ENCODE peak calls at places on chromosome 22, in five cellular contexts. M is CD8-positive, alpha-beta T cell; P is activated naive CD8-positive, alpha-beta T cell treated with anti-CD3 and anti-CD28 coated beads, Interleukin-2, amount 50 U/mL, for 24 hours; V is sciatic nerve; G is central memory CD8-positive, alpha-beta T cell. H is an unnamed sample.

GRCh38 chr22:46596819-46597218 is 23.4 kb upstream of the GRAMD4 start:
- ATAC-seq in G (no peak), P (no peak), M (no peak), V (no peak), H (no peak)

GRCh38 chr22:42365337-42365865 is 66.8 kb downstream of the NFAM1 start:
- ATAC-seq in G (no peak), P (no peak), V (peak; percentile 64), M (no peak), H (no peak)

GRCh38 chr22:35604671-35605457 is 12.3 kb downstream of the MB start:
- ATAC-seq in V (no peak), G (no peak), P (peak; percentile 91), M (no peak), H (peak; percentile 41)

GRCh38 chr22:29171721-29172120 is 34.0 kb upstream of the EMID1 start:
- ATAC-seq in M (no peak), V (no peak), G (no peak), P (no peak), H (no peak)

GRCh38 chr22:29793396-29793795 is 26.2 kb downstream of the UQCR10 start:
- ATAC-seq in P (no peak), G (no peak), M (no peak), V (no peak), H (no peak)

GRCh38 chr22:17867160-17867785 is 93.0 kb upstream of the BID start:
- ATAC-seq in V (peak; percentile 52), P (no peak), G (no peak), M (no peak), H (no peak)

GRCh38 chr22:47201186-47201995 is 438.9 kb downstream of the TBC1D22A start:
- ATAC-seq in P (no peak), V (no peak), G (no peak), M (no peak), H (no peak)

GRCh38 chr22:23193420-23193819 is 13.1 kb downstream of the BCR start:
- ATAC-seq in G (no peak), V (peak; percentile 63), P (no peak), M (no peak), H (no peak)

GRCh38 chr22:49961601-49962011 is 1.0 kb downstream of the PIM3 start:
- ATAC-seq in G (peak; percentile 10), P (no peak), V (no peak), M (no peak), H (peak; percentile 1)

GRCh38 chr22:37659066-37659896 is 758 bp downstream of the PDXP start:
- ATAC-seq in P (no peak), M (no peak), V (no peak), G (no peak), H (peak; percentile 0)

GRCh38 chr22:47032956-47033647 is 270.7 kb downstream of the TBC1D22A start:
- ATAC-seq in P (no peak), M (no peak), V (peak; percentile 54), G (no peak), H (no peak)

GRCh38 chr22:50705219-50705691 is 32.6 kb downstream of the SHANK3 start:
- ATAC-seq in P (no peak), V (peak; percentile 79), M (no peak), G (no peak), H (no peak)

GRCh38 chr22:35971418-35972119 is 57.1 kb downstream of the RBFOX2 start:
- ATAC-seq in G (no peak), V (peak; percentile 96), M (no peak), P (no peak), H (no peak)

GRCh38 chr22:32589007-32589406 is 114.4 kb downstream of the FBXO7 start:
- ATAC-seq in M (no peak), V (peak; percentile 72), P (no peak), G (no peak), H (no peak)

GRCh38 chr22:38006906-38007305 is 22.6 kb upstream of the SOX10 start:
- ATAC-seq in M (no peak), V (no peak), G (no peak), P (no peak), H (no peak)

GRCh38 chr22:40511604-40512003 is 124.9 kb downstream of the MRTFA start:
- ATAC-seq in G (no peak), M (no peak), P (no peak), V (peak; percentile 24), H (no peak)

GRCh38 chr22:49184736-49185135 is 642.9 kb downstream of the BRD1 start:
- ATAC-seq in P (no peak), M (no peak), V (no peak), G (no peak), H (no peak)

GRCh38 chr22:37054600-37055365 is 3.2 kb downstream of the KCTD17 start:
- ATAC-seq in M (no peak), P (no peak), V (no peak), G (no peak), H (no peak)

GRCh38 chr22:42670921-42671709 is 21.9 kb upstream of the CYB5R3 start:
- ATAC-seq in P (no peak), M (no peak), V (peak; percentile 35), G (no peak), H (peak; percentile 28)

GRCh38 chr22:39931271-39931670 is 28.9 kb upstream of the TMA7B start:
- ATAC-seq in M (no peak), P (peak; percentile 56), G (no peak), V (no peak), H (peak; percentile 39)

GRCh38 chr22:49571326-49571725 is 256.3 kb downstream of the BRD1 start:
- ATAC-seq in V (no peak), G (no peak), M (no peak), P (no peak), H (no peak)

GRCh38 chr22:20421507-20421874 is 16.1 kb downstream of the SCARF2 start:
- ATAC-seq in P (no peak), V (no peak), M (no peak), G (no peak), H (no peak)

GRCh38 chr22:41302016-41302767 is 867 bp downstream of the ZC3H7B start:
- ATAC-seq in P (no peak), G (no peak), M (no peak), V (no peak), H (no peak)

GRCh38 chr22:46857142-46857825 is 94.8 kb downstream of the TBC1D22A start:
- ATAC-seq in V (no peak), M (no peak), G (no peak), P (no peak), H (no peak)

GRCh38 chr22:48492371-48493320 is 1335.0 kb downstream of the BRD1 start:
- ATAC-seq in M (no peak), P (no peak), G (no peak), V (peak; percentile 82), H (peak; percentile 43)

GRCh38 chr22:48300877-48301276 is 1526.8 kb downstream of the BRD1 start:
- ATAC-seq in M (no peak), G (no peak), P (no peak), V (no peak), H (no peak)

GRCh38 chr22:46465348-46465725 is 72.1 kb downstream of the CELSR1 start:
- ATAC-seq in G (no peak), M (no peak), V (no peak), P (no peak), H (no peak)

GRCh38 chr22:38792833-38793232 is 1.1 kb downstream of the DNAL4 start:
- ATAC-seq in V (no peak), M (no peak), P (peak; percentile 55), G (no peak), H (peak; percentile 41)

GRCh38 chr22:45476814-45477213 is 25.9 kb upstream of the FBLN1 start:
- ATAC-seq in G (no peak), V (peak; percentile 45), P (no peak), M (no peak), H (no peak)

GRCh38 chr22:42978453-42979103 is 36.4 kb downstream of the PACSIN2 start:
- ATAC-seq in M (no peak), G (no peak), P (no peak), V (peak; percentile 84), H (no peak)

GRCh38 chr22:29093980-29094379 is 21.1 kb downstream of the KREMEN1 start:
- ATAC-seq in G (no peak), V (peak; percentile 91), P (no peak), M (no peak), H (no peak)

GRCh38 chr22:45083659-45084305 is 74.0 kb upstream of the PHF21B start:
- ATAC-seq in P (peak; percentile 91), V (no peak), G (no peak), M (no peak), H (peak; percentile 85)

GRCh38 chr22:40595497-40596234 is 40.9 kb downstream of the MRTFA start:
- ATAC-seq in V (peak; percentile 91), P (no peak), G (no peak), M (no peak), H (no peak)

GRCh38 chr22:41998361-41999261 is at the start of gene WBP2NL:
- ATAC-seq in V (peak; percentile 99), G (peak; percentile 91), P (peak; percentile 67), M (peak; percentile 95), H (peak; percentile 88)